ENCODE peak calls at places on chromosome 15, in six cellular contexts. J is choroid plexus epithelial cell, N is AG20443, Z is NCI-H1436, K is H54, H is activated T-cell treated with anti-CD3 and anti-CD28 coated beads for 1 hour. C is an unnamed sample.

GRCh38 chr15:98292442-98293240 is 332.1 kb downstream of the ARRDC4 start:
- DNase-seq in J (peak), N (peak), Z (no peak), K (peak), H (no peak), C (peak)

GRCh38 chr15:63052961-63053698 is 10.6 kb downstream of the TPM1 start:
- DNase-seq in J (no peak), N (no peak), Z (no peak), K (no peak), H (no peak), C (no peak)

GRCh38 chr15:43225201-43225949 is 4.6 kb upstream of the EPB42 start:
- DNase-seq in J (peak), N (peak), Z (peak), K (peak), H (peak), C (peak)

GRCh38 chr15:58200739-58201138 is 62.6 kb downstream of the AQP9 start:
- DNase-seq in J (no peak), N (no peak), Z (no peak), K (no peak), H (no peak), C (no peak)

GRCh38 chr15:26772588-26773484 is at the start of gene GABRB3:
- DNase-seq in J (peak), N (peak), Z (peak), K (no peak), H (no peak), C (no peak)

GRCh38 chr15:96521386-96521785 is 190.9 kb downstream of the NR2F2 start:
- DNase-seq in J (no peak), N (no peak), Z (no peak), K (no peak), H (no peak), C (no peak)

GRCh38 chr15:101162701-101163483 is 89.0 kb downstream of the CHSY1 start:
- DNase-seq in J (no peak), N (no peak), Z (no peak), K (no peak), H (no peak), C (no peak)

GRCh38 chr15:27564656-27565055 is 534.5 kb downstream of the OCA2 start:
- DNase-seq in J (no peak), N (no peak), Z (no peak), K (no peak), H (no peak), C (no peak)

GRCh38 chr15:84847382-84847781 is 30.2 kb downstream of the ALPK3 start:
- DNase-seq in J (no peak), N (no peak), Z (no peak), K (no peak), H (no peak), C (no peak)

GRCh38 chr15:28086175-28086703 is 12.9 kb downstream of the OCA2 start:
- DNase-seq in J (peak), N (peak), Z (peak), K (peak), H (no peak), C (peak)

GRCh38 chr15:33309602-33310276 is 1.0 kb upstream of the RYR3 start:
- DNase-seq in J (peak), N (no peak), Z (no peak), K (no peak), H (no peak), C (no peak)

GRCh38 chr15:92158426-92158825 is 235.3 kb upstream of the ST8SIA2 start:
- DNase-seq in J (no peak), N (no peak), Z (no peak), K (no peak), H (no peak), C (no peak)

GRCh38 chr15:34914316-34914715 is 55.2 kb downstream of the AQR start:
- DNase-seq in J (no peak), N (no peak), Z (no peak), K (no peak), H (no peak), C (no peak)

GRCh38 chr15:69760890-69761568 is 308.4 kb downstream of the RPLP1 start:
- DNase-seq in J (peak), N (peak), Z (no peak), K (peak), H (peak), C (peak)

GRCh38 chr15:89365457-89366055 is 30.9 kb upstream of the POLG start:
- DNase-seq in J (no peak), N (no peak), Z (no peak), K (no peak), H (no peak), C (no peak)

GRCh38 chr15:40879609-40880008 is 5.6 kb upstream of the RHOV start:
- DNase-seq in J (no peak), N (no peak), Z (no peak), K (no peak), H (no peak), C (no peak)

GRCh38 chr15:49842331-49842730 is 221.5 kb downstream of the DTWD1 start:
- DNase-seq in J (no peak), N (no peak), Z (no peak), K (no peak), H (no peak), C (no peak)

GRCh38 chr15:25176616-25176923 is 221.8 kb downstream of the SNRPN start:
- DNase-seq in J (no peak), N (peak), Z (no peak), K (no peak), H (no peak), C (no peak)

GRCh38 chr15:20344601-20345400 is 196.8 kb downstream of the GOLGA6L6 start:
- DNase-seq in J (no peak), N (peak), Z (no peak), K (no peak), H (no peak), C (no peak)

GRCh38 chr15:40103864-40104271 is 4.8 kb downstream of the BMF start:
- DNase-seq in J (no peak), N (peak), Z (no peak), K (no peak), H (no peak), C (no peak)

GRCh38 chr15:86553116-86553515 is 473.4 kb downstream of the AGBL1 start:
- DNase-seq in J (no peak), N (no peak), Z (no peak), K (no peak), H (no peak), C (no peak)

GRCh38 chr15:69457304-69458280 is 5.0 kb downstream of the RPLP1 start:
- DNase-seq in J (no peak), N (no peak), Z (no peak), K (no peak), H (no peak), C (no peak)

GRCh38 chr15:61275901-61276300 is 46.8 kb upstream of the RORA start:
- DNase-seq in J (no peak), N (no peak), Z (peak), K (no peak), H (no peak), C (no peak)

GRCh38 chr15:82710208-82710555 is 507 bp upstream of the AP3B2 start:
- DNase-seq in J (no peak), N (no peak), Z (no peak), K (no peak), H (no peak), C (no peak)

GRCh38 chr15:48190932-48191573 is 412 bp upstream of the CTXN2 start:
- DNase-seq in J (peak), N (peak), Z (no peak), K (peak), H (peak), C (peak)

GRCh38 chr15:26260517-26261133 is 397.5 kb upstream of the ATP10A start:
- DNase-seq in J (peak), N (peak), Z (no peak), K (no peak), H (no peak), C (peak)

GRCh38 chr15:77527164-77527778 is 105.4 kb downstream of the LINGO1 start:
- DNase-seq in J (peak), N (peak), Z (peak), K (no peak), H (no peak), C (no peak)

GRCh38 chr15:48644498-48644826 is 1.0 kb downstream of the FBN1 start:
- DNase-seq in J (peak), N (no peak), Z (no peak), K (no peak), H (no peak), C (no peak)

GRCh38 chr15:61748529-61748928 is 311.7 kb downstream of the VPS13C start:
- DNase-seq in J (no peak), N (no peak), Z (no peak), K (no peak), H (no peak), C (no peak)

GRCh38 chr15:88994286-88994685 is 81.1 kb upstream of the MFGE8 start:
- DNase-seq in J (peak), N (peak), Z (no peak), K (no peak), H (no peak), C (no peak)

GRCh38 chr15:28994830-28995180 is 109.0 kb downstream of the APBA2 start:
- DNase-seq in J (no peak), N (no peak), Z (no peak), K (no peak), H (no peak), C (no peak)